ENCODE peak calls at places on chromosomes 7 and 10, in ten cellular contexts. F, P, T, S, K, D, A, R, Y and M are unnamed samples.

GRCh38 chr7:47294569-47295222 is 287.2 kb downstream of the TNS3 start:
- DNase-seq in F (no peak), P (no peak), T (no peak), S (no peak), K (no peak), D (no peak), A (no peak), R (no peak), Y (no peak), M (no peak)

GRCh38 chr10:67011981-67012380 is 86.1 kb downstream of the LRRTM3 start:
- DNase-seq in F (no peak), P (no peak), T (no peak), S (no peak), K (no peak), D (peak; percentile 29), A (no peak), R (no peak), Y (no peak), M (no peak)

GRCh38 chr10:118669020-118669766 is 73.7 kb upstream of the PRLHR start:
- DNase-seq in F (no peak), P (peak; percentile 52), T (peak; percentile 88), S (no peak), K (peak; percentile 69), D (peak; percentile 54), A (peak; percentile 77), R (peak; percentile 21), Y (no peak), M (no peak)

GRCh38 chr10:21524526-21525366 is 736 bp downstream of the SKIDA1 start:
- DNase-seq in F (no peak), P (no peak), T (peak; percentile 55), S (no peak), K (peak; percentile 60), D (peak; percentile 49), A (no peak), R (peak; percentile 66), Y (no peak), M (no peak)

GRCh38 chr7:106613861-106614560 is 46.9 kb downstream of the CCDC71L start:
- DNase-seq in F (no peak), P (no peak), T (no peak), S (no peak), K (no peak), D (peak; percentile 69), A (no peak), R (no peak), Y (no peak), M (no peak)

GRCh38 chr10:14486777-14487510 is 156.2 kb upstream of the FRMD4A start:
- DNase-seq in F (peak; percentile 30), P (no peak), T (no peak), S (no peak), K (no peak), D (peak; percentile 53), A (no peak), R (peak; percentile 47), Y (no peak), M (peak; percentile 54)

GRCh38 chr7:99579281-99579955 is 18.6 kb upstream of the TMEM225B start:
- DNase-seq in F (no peak), P (no peak), T (no peak), S (no peak), K (no peak), D (no peak), A (no peak), R (no peak), Y (no peak), M (no peak)

GRCh38 chr7:81366546-81366945 is 403.3 kb downstream of the HGF start:
- DNase-seq in F (no peak), P (no peak), T (no peak), S (no peak), K (no peak), D (peak; percentile 7), A (no peak), R (no peak), Y (no peak), M (no peak)

GRCh38 chr10:117188399-117188798 is 8.9 kb upstream of the KCNK18 start:
- DNase-seq in F (no peak), P (no peak), T (no peak), S (no peak), K (no peak), D (no peak), A (no peak), R (no peak), Y (peak; percentile 48), M (no peak)

GRCh38 chr7:30041526-30042269 is 13.5 kb downstream of the PLEKHA8 start:
- DNase-seq in F (no peak), P (no peak), T (no peak), S (no peak), K (no peak), D (no peak), A (no peak), R (no peak), Y (no peak), M (no peak)

GRCh38 chr10:70109064-70109729 is 23.4 kb downstream of the AIFM2 start:
- DNase-seq in F (no peak), P (no peak), T (no peak), S (no peak), K (no peak), D (no peak), A (no peak), R (no peak), Y (no peak), M (no peak)

GRCh38 chr10:20898851-20899250 is 1.7 kb upstream of the NEBL start:
- DNase-seq in F (no peak), P (no peak), T (no peak), S (no peak), K (no peak), D (peak; percentile 9), A (no peak), R (no peak), Y (no peak), M (no peak)

GRCh38 chr7:74282748-74283459 is 6.3 kb upstream of the CLIP2 start:
- DNase-seq in F (no peak), P (no peak), T (no peak), S (no peak), K (no peak), D (no peak), A (no peak), R (no peak), Y (no peak), M (no peak)

GRCh38 chr10:97159906-97160305 is 25.9 kb downstream of the SLIT1 start:
- DNase-seq in F (no peak), P (no peak), T (no peak), S (no peak), K (no peak), D (no peak), A (no peak), R (no peak), Y (no peak), M (no peak)

GRCh38 chr10:12707461-12708185 is 293.9 kb downstream of the CCDC3 start:
- DNase-seq in F (peak; percentile 23), P (peak; percentile 41), T (peak; percentile 70), S (no peak), K (peak; percentile 63), D (peak; percentile 89), A (peak; percentile 60), R (peak; percentile 29), Y (peak; percentile 33), M (peak; percentile 59)

GRCh38 chr7:151993977-151994676 is 31.3 kb upstream of the GALNT11 start:
- DNase-seq in F (no peak), P (no peak), T (no peak), S (no peak), K (no peak), D (no peak), A (no peak), R (no peak), Y (no peak), M (no peak)

GRCh38 chr10:57221674-57222073 is 860.6 kb upstream of the ZWINT start:
- DNase-seq in F (no peak), P (no peak), T (no peak), S (no peak), K (no peak), D (no peak), A (no peak), R (no peak), Y (no peak), M (no peak)

GRCh38 chr7:32479574-32480200 is 10.5 kb downstream of the LSM5 start:
- DNase-seq in F (peak; percentile 35), P (no peak), T (peak; percentile 75), S (no peak), K (no peak), D (peak; percentile 77), A (no peak), R (peak; percentile 56), Y (peak; percentile 53), M (no peak)

GRCh38 chr7:94665426-94665825 is 9.5 kb upstream of the SGCE start:
- DNase-seq in F (no peak), P (no peak), T (no peak), S (no peak), K (no peak), D (no peak), A (no peak), R (no peak), Y (no peak), M (no peak)

GRCh38 chr7:107969856-107970255 is 33.1 kb downstream of the LAMB1 start:
- DNase-seq in F (no peak), P (no peak), T (no peak), S (no peak), K (peak; percentile 77), D (no peak), A (no peak), R (no peak), Y (no peak), M (no peak)

GRCh38 chr7:108093903-108094302 is 36.3 kb downstream of the LAMB4 start:
- DNase-seq in F (no peak), P (no peak), T (no peak), S (no peak), K (peak; percentile 74), D (peak; percentile 69), A (no peak), R (no peak), Y (no peak), M (no peak)

GRCh38 chr10:48449501-48450232 is 143.2 kb downstream of the MAPK8 start:
- DNase-seq in F (no peak), P (peak; percentile 20), T (no peak), S (no peak), K (peak; percentile 69), D (no peak), A (no peak), R (no peak), Y (no peak), M (no peak)

GRCh38 chr7:33589911-33590310 is 315.4 kb upstream of the BMPER start:
- DNase-seq in F (no peak), P (no peak), T (no peak), S (no peak), K (no peak), D (no peak), A (no peak), R (no peak), Y (no peak), M (no peak)

GRCh38 chr10:32616438-32616837 is 170.5 kb downstream of the CCDC7 start:
- DNase-seq in F (no peak), P (no peak), T (no peak), S (no peak), K (no peak), D (no peak), A (no peak), R (no peak), Y (no peak), M (no peak)

GRCh38 chr7:155734445-155734809 is 77.8 kb downstream of the SHH start:
- DNase-seq in F (no peak), P (no peak), T (no peak), S (no peak), K (no peak), D (no peak), A (no peak), R (no peak), Y (no peak), M (no peak)

GRCh38 chr7:75876126-75876881 is 2.5 kb upstream of the RHBDD2 start:
- DNase-seq in F (no peak), P (no peak), T (no peak), S (no peak), K (peak; percentile 37), D (peak; percentile 29), A (no peak), R (no peak), Y (no peak), M (no peak)

GRCh38 chr10:22334414-22335203 is 10.7 kb upstream of the SPAG6 start:
- DNase-seq in F (no peak), P (peak; percentile 21), T (no peak), S (no peak), K (peak; percentile 64), D (no peak), A (no peak), R (no peak), Y (no peak), M (peak; percentile 25)

GRCh38 chr7:134662166-134662870 is 15.7 kb downstream of the BPGM start:
- DNase-seq in F (no peak), P (no peak), T (no peak), S (no peak), K (no peak), D (peak; percentile 64), A (no peak), R (no peak), Y (no peak), M (no peak)